ENCODE peak calls at places on chromosomes 6 and 20, in five cellular contexts. X, L, Y, P and M are unnamed samples.

GRCh38 chr20:3735768-3736167 is 3.3 kb downstream of the HSPA12B start:
- DNase-seq in X (no peak), L (no peak), Y (no peak), P (no peak), M (no peak)

GRCh38 chr6:151216812-151217211 is 23.0 kb upstream of the AKAP12 start:
- DNase-seq in X (no peak), L (no peak), Y (no peak), P (no peak), M (no peak)

GRCh38 chr6:144063744-144064401 is 31.5 kb downstream of the SF3B5 start:
- DNase-seq in X (peak), L (peak), Y (peak), P (peak), M (peak)

GRCh38 chr20:25000268-25000801 is 7.8 kb upstream of the APMAP start:
- DNase-seq in X (peak), L (peak), Y (peak), P (no peak), M (peak)

GRCh38 chr6:131923356-131923755 is 27.8 kb downstream of the CCN2 start:
- DNase-seq in X (no peak), L (peak), Y (peak), P (peak), M (no peak)

GRCh38 chr20:373171-373890 is 7.2 kb upstream of the TRIB3 start:
- DNase-seq in X (no peak), L (peak), Y (peak), P (no peak), M (no peak)

GRCh38 chr6:11700118-11700718 is 78.4 kb downstream of the ADTRP start:
- DNase-seq in X (peak), L (peak), Y (no peak), P (no peak), M (peak)

GRCh38 chr6:86477510-86478166 is 459.7 kb upstream of the HTR1E start:
- DNase-seq in X (peak), L (no peak), Y (peak), P (no peak), M (no peak)

GRCh38 chr20:63103402-63104311 is 96.9 kb upstream of the BHLHE23 start:
- DNase-seq in X (no peak), L (peak), Y (no peak), P (no peak), M (no peak)